ENCODE peak calls at places on chromosomes 5 and 9, in four cellular contexts. One of them, this sample, is unnamed.

GRCh38 chr5:6814816-6815215 is 101.6 kb downstream of the TENT4A start:
- DNase-seq in suprapubic skin: no peak
- DNase-seq in AG10803: no peak
- DNase-seq in RWPE1: no peak
- DNase-seq in this sample: no peak

GRCh38 chr5:26282190-26282589 is 756.2 kb downstream of the CDH9 start:
- DNase-seq in suprapubic skin: no peak
- DNase-seq in AG10803: no peak
- DNase-seq in RWPE1: no peak
- DNase-seq in this sample: no peak

GRCh38 chr5:109852371-109853160 is 162.8 kb downstream of the MAN2A1 start:
- DNase-seq in suprapubic skin: no peak
- DNase-seq in AG10803: peak
- DNase-seq in RWPE1: no peak
- DNase-seq in this sample: no peak

GRCh38 chr5:116492016-116492623 is 82.5 kb downstream of the SEMA6A start:
- DNase-seq in suprapubic skin: no peak
- DNase-seq in AG10803: peak
- DNase-seq in RWPE1: peak
- DNase-seq in this sample: peak

GRCh38 chr9:115278241-115279035 is 160.5 kb upstream of the TNC start:
- DNase-seq in suprapubic skin: no peak
- DNase-seq in AG10803: no peak
- DNase-seq in RWPE1: no peak
- DNase-seq in this sample: no peak

GRCh38 chr9:35690447-35691324 is 961 bp upstream of the TPM2 start:
- DNase-seq in suprapubic skin: peak
- DNase-seq in AG10803: peak
- DNase-seq in RWPE1: peak
- DNase-seq in this sample: peak

GRCh38 chr5:158943057-158943456 is 156.7 kb downstream of the EBF1 start:
- DNase-seq in suprapubic skin: no peak
- DNase-seq in AG10803: peak
- DNase-seq in RWPE1: peak
- DNase-seq in this sample: peak

GRCh38 chr5:131812371-131813160 is 15.7 kb upstream of the FNIP1 start:
- DNase-seq in suprapubic skin: no peak
- DNase-seq in AG10803: no peak
- DNase-seq in RWPE1: no peak
- DNase-seq in this sample: no peak

GRCh38 chr9:20349568-20349967 is 272.7 kb downstream of the MLLT3 start:
- DNase-seq in suprapubic skin: no peak
- DNase-seq in AG10803: no peak
- DNase-seq in RWPE1: no peak
- DNase-seq in this sample: no peak

GRCh38 chr9:133238272-133238850 is 29.3 kb upstream of the OBP2B start:
- DNase-seq in suprapubic skin: no peak
- DNase-seq in AG10803: peak
- DNase-seq in RWPE1: no peak
- DNase-seq in this sample: peak
- TF ChIP-seq CTCF in suprapubic skin: no peak
- TF ChIP-seq CTCF in AG10803: no peak
- TF ChIP-seq CTCF in RWPE1: no peak
- TF ChIP-seq CTCF in this sample: no peak

DNA sequence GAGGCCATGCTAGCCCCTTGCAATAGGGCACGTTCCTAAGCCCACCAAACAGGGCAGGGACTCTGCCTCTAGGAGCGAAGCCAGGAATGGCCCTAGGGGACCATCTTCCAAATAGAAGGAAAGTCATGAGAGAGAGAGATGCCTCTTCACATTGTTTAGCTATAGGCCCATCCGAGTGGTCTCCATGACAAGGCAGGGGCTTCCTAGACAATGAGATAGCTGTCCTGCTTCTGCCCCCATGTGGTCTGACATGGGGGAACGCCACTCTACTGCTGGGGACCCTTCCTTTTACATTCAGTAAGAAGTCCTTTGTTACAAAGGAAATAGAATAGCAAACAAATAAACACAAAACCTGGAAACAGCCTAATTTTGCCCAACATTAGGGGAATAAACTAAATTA is 17.9 kb upstream of the KIF4B start:
- DNase-seq in suprapubic skin: no peak
- DNase-seq in AG10803: no peak
- DNase-seq in RWPE1: no peak
- DNase-seq in this sample: no peak
- TF ChIP-seq CTCF in suprapubic skin: no peak
- TF ChIP-seq CTCF in AG10803: no peak
- TF ChIP-seq CTCF in RWPE1: no peak
- TF ChIP-seq CTCF in this sample: no peak

GRCh38 chr5:54360089-54360488 is 49.7 kb upstream of the ARL15 start:
- DNase-seq in suprapubic skin: no peak
- DNase-seq in AG10803: peak
- DNase-seq in RWPE1: peak
- DNase-seq in this sample: peak

GRCh38 chr5:54362992-54363630 is 52.7 kb upstream of the ARL15 start:
- DNase-seq in suprapubic skin: no peak
- DNase-seq in AG10803: peak
- DNase-seq in RWPE1: no peak
- DNase-seq in this sample: no peak

GRCh38 chr5:54362434-54362833 is 52.1 kb upstream of the ARL15 start:
- DNase-seq in suprapubic skin: no peak
- DNase-seq in AG10803: peak
- DNase-seq in RWPE1: no peak
- DNase-seq in this sample: peak

GRCh38 chr5:54361683-54362411 is 51.5 kb upstream of the ARL15 start:
- DNase-seq in suprapubic skin: no peak
- DNase-seq in AG10803: peak
- DNase-seq in RWPE1: no peak
- DNase-seq in this sample: peak

GRCh38 chr5:54360925-54361662 is 50.7 kb upstream of the ARL15 start:
- DNase-seq in suprapubic skin: no peak
- DNase-seq in AG10803: peak
- DNase-seq in RWPE1: no peak
- DNase-seq in this sample: no peak
- TF ChIP-seq CTCF in suprapubic skin: no peak
- TF ChIP-seq CTCF in AG10803: no peak
- TF ChIP-seq CTCF in RWPE1: no peak
- TF ChIP-seq CTCF in this sample: no peak

DNA sequence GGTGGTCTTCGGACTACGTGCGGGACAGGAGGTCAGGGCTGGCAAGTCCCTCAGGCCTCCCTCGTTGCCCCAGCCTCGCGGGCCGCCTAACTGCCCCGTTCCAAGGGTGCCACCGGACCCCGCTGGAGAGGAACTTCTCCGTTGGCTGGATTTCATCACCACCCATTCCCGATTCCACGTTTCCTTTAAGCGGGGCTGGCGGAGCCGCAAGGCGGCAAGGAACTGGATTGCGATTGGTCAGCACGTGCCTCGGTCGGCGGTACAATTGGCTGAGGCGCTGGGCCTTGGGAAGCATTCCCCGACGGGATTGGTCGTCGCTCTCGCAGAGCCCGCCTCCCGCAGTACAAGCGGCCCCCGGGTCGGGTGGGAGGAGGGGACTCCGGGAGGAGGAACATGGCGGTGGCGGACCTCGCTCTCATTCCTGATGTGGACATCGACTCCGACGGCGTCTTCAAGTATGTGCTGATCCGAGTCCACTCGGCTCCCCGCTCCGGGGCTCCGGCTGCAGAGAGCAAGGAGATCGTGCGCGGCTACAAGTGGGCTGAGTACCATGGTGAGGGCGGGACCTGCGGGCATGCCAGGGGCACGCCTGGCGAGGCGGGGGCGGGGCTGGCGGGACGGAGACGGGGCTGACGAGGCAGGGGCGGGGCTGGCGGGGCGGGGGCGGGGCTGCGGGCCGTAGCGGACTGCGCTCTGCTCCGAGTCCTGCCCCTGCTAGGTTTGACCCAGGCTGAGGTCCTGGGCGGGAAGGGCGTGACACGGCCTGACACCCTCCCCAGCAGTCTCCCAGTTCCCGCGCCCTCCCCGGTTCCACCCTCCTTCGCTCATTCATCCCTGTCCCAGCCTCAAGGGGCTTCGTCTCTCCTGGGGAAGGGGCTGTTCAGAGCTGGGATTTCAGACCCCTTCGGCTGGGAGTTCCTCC is at the start of gene PHPT1:
- DNase-seq in suprapubic skin: peak
- DNase-seq in AG10803: peak
- DNase-seq in RWPE1: peak
- DNase-seq in this sample: peak
- TF ChIP-seq CTCF in suprapubic skin: no peak
- TF ChIP-seq CTCF in AG10803: no peak
- TF ChIP-seq CTCF in RWPE1: no peak
- TF ChIP-seq CTCF in this sample: no peak

GRCh38 chr5:74943905-74944304 is 77.7 kb upstream of the FAM169A start:
- DNase-seq in suprapubic skin: no peak
- DNase-seq in AG10803: no peak
- DNase-seq in RWPE1: no peak
- DNase-seq in this sample: no peak
- TF ChIP-seq CTCF in suprapubic skin: peak
- TF ChIP-seq CTCF in AG10803: peak
- TF ChIP-seq CTCF in RWPE1: peak
- TF ChIP-seq CTCF in this sample: no peak

DNA sequence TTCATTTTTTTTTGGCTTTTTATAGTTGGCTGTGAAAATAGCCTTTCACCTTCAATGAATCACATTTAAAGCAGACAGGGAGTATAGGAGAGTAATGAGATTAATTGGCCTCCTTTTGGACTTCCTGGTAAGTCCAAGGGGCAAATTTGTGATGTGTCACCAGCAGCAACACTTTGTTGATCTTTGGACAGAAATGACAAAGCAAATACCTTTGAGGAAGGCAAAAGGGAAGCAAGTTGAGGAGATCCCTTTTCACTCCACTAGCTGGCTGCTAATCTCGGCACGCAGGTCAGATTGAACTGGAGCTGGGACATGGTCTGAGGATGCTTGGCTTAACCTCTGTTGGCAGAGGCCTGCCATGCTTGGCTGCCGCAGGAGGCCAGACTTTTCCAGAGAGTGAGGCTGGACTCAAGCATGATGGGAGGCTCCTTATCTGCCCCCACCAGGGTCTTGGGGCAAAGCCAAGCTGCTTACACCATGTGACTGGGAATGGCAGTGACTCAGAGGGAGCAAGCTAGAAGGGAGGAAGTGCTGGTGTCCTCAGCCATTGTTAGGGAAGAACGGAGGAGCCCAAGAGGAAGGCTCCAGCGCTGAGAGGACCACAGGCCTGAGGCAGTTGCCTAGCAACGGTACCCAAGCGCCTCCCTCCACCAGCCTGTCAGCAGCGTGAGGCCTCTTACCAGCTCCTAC is 174.5 kb upstream of the MAP1B start:
- DNase-seq in suprapubic skin: no peak
- DNase-seq in AG10803: peak
- DNase-seq in RWPE1: no peak
- DNase-seq in this sample: peak
- TF ChIP-seq CTCF in suprapubic skin: no peak
- TF ChIP-seq CTCF in AG10803: no peak
- TF ChIP-seq CTCF in RWPE1: no peak
- TF ChIP-seq CTCF in this sample: peak